ENCODE peak calls at places on chromosome 10, in eight cellular contexts. T is thoracic aorta; W is activated effector memory CD4-positive, alpha-beta T cell treated with anti-CD3 and anti-CD28 coated beads, Interleukin-2, amount 50 U/mL, for 16 hours; Z is SW 1271; M is WTC11; C is NCI-H1436; S is IMR-90; U is RPMI7951. Y is an unnamed sample.

GRCh38 chr10:77038412-77038806 is 599.2 kb downstream of the KCNMA1 start:
- DNase-seq in T (no peak), W (no peak), Z (no peak), M (no peak), C (no peak), S (no peak), U (no peak), Y (no peak)

GRCh38 chr10:69816536-69816935 is 14.8 kb downstream of the COL13A1 start:
- DNase-seq in T (no peak), W (no peak), Z (no peak), M (no peak), C (no peak), S (no peak), U (no peak), Y (no peak)

GRCh38 chr10:75926763-75927162 is 495.3 kb downstream of the LRMDA start:
- DNase-seq in T (no peak), W (no peak), Z (no peak), M (no peak), C (no peak), S (peak), U (peak), Y (no peak)

GRCh38 chr10:77478248-77478963 is 159.2 kb downstream of the KCNMA1 start:
- DNase-seq in T (no peak), W (no peak), Z (no peak), M (no peak), C (no peak), S (peak), U (peak), Y (no peak)

GRCh38 chr10:103630156-103630555 is 136.7 kb downstream of the NEURL1 start:
- DNase-seq in T (no peak), W (no peak), Z (no peak), M (no peak), C (no peak), S (no peak), U (peak), Y (no peak)

GRCh38 chr10:116607336-116607735 is 13.4 kb upstream of the PNLIPRP2 start:
- DNase-seq in T (no peak), W (no peak), Z (no peak), M (no peak), C (no peak), S (no peak), U (no peak), Y (no peak)

GRCh38 chr10:42421812-42422211 is 216.6 kb downstream of the ZNF33B start:
- DNase-seq in T (no peak), W (no peak), Z (no peak), M (no peak), C (no peak), S (no peak), U (no peak), Y (no peak)

GRCh38 chr10:58952747-58953466 is 223.5 kb upstream of the PHYHIPL start:
- DNase-seq in T (peak), W (no peak), Z (peak), M (peak), C (peak), S (peak), U (peak), Y (no peak)

GRCh38 chr10:79084012-79084971 is 15.5 kb downstream of the ZMIZ1 start:
- DNase-seq in T (peak), W (no peak), Z (peak), M (no peak), C (no peak), S (peak), U (peak), Y (peak)

GRCh38 chr10:107970512-107970911 is 806.0 kb upstream of the SORCS1 start:
- DNase-seq in T (no peak), W (no peak), Z (no peak), M (no peak), C (no peak), S (no peak), U (no peak), Y (no peak)

GRCh38 chr10:106571216-106571954 is 593.1 kb downstream of the SORCS1 start:
- DNase-seq in T (no peak), W (no peak), Z (no peak), M (no peak), C (no peak), S (peak), U (no peak), Y (no peak)

Y was measured in upper lobe of right lung.